ENCODE peak calls at places on chromosomes 6 and 20, in ten cellular contexts. B, W, Q, H, A, O, Y, G, P and Z are unnamed samples.

GRCh38 chr20:43985121-43985520 is 70.5 kb downstream of the TOX2 start:
- DNase-seq in H (no peak), O (no peak), W (no peak), A (no peak), Y (no peak), B (peak), Q (no peak), P (no peak), G (no peak), Z (no peak)

GRCh38 chr20:37297066-37297736 is 7.7 kb downstream of the MANBAL start:
- DNase-seq in H (peak), Y (no peak), W (no peak), A (no peak), G (no peak), O (peak), Q (peak), P (no peak), B (no peak), Z (peak)

GRCh38 chr6:24775520-24776058 is 852 bp downstream of the GMNN start:
- DNase-seq in W (no peak), G (no peak), H (peak), Y (no peak), Q (peak), P (no peak), A (peak), B (peak), O (peak), Z (peak)

GRCh38 chr6:169852504-169853195 is 101.2 kb downstream of the ERMARD start:
- DNase-seq in G (no peak), Q (no peak), B (no peak), A (no peak), W (peak), P (no peak), O (no peak), H (no peak), Y (no peak), Z (no peak)

GRCh38 chr6:21005816-21006553 is 471.7 kb downstream of the CDKAL1 start:
- DNase-seq in Y (no peak), Q (peak), P (no peak), B (no peak), G (no peak), W (no peak), A (peak), O (peak), H (peak), Z (peak)

GRCh38 chr6:14567031-14567430 is 449.5 kb downstream of the CD83 start:
- DNase-seq in H (no peak), G (no peak), O (no peak), P (no peak), W (no peak), Y (no peak), B (no peak), A (peak), Q (no peak), Z (no peak)

GRCh38 chr20:35199696-35200095 is 26.8 kb upstream of the MMP24 start:
- DNase-seq in O (peak), P (no peak), Y (no peak), Q (peak), B (no peak), G (no peak), H (no peak), A (peak), W (no peak), Z (peak)

GRCh38 chr6:47836639-47837038 is 54.8 kb downstream of the OPN5 start:
- DNase-seq in Q (no peak), H (no peak), G (no peak), P (no peak), A (peak), O (no peak), B (peak), W (no peak), Y (no peak), Z (no peak)

GRCh38 chr20:14406495-14406894 is 69.1 kb upstream of the FLRT3 start:
- DNase-seq in A (peak), B (no peak), G (no peak), W (no peak), O (peak), Q (peak), P (no peak), H (peak), Y (no peak), Z (peak)

GRCh38 chr20:17969276-17969883 is 562 bp downstream of the MGME1 start:
- DNase-seq in Y (no peak), O (no peak), P (no peak), G (no peak), B (peak), A (peak), Q (peak), H (peak), W (no peak), Z (peak)

GRCh38 chr6:147549531-147549930 is 41.0 kb downstream of the SAMD5 start:
- DNase-seq in Y (no peak), G (no peak), H (no peak), Q (no peak), W (no peak), A (no peak), P (no peak), B (no peak), O (no peak), Z (no peak)

GRCh38 chr6:122408697-122409458 is 9.4 kb downstream of the HSF2 start:
- DNase-seq in A (no peak), W (no peak), P (no peak), B (no peak), H (no peak), Y (no peak), O (no peak), G (no peak), Q (no peak), Z (no peak)

GRCh38 chr6:21451546-21452013 is 142.0 kb upstream of the SOX4 start:
- DNase-seq in P (no peak), W (no peak), Q (no peak), A (no peak), Y (no peak), B (no peak), G (no peak), H (no peak), O (no peak), Z (no peak)

GRCh38 chr6:42781811-42782688 is at the start of gene BICRAL:
- DNase-seq in A (peak), O (peak), P (no peak), B (peak), Y (peak), G (peak), Q (peak), H (peak), W (peak), Z (peak)

GRCh38 chr20:59789641-59790040 is 143.8 kb downstream of the SYCP2 start:
- DNase-seq in G (no peak), O (no peak), Y (no peak), Q (no peak), W (no peak), B (no peak), P (no peak), H (no peak), A (no peak), Z (no peak)

GRCh38 chr6:132202569-132202968 is 198.7 kb downstream of the MOXD1 start:
- DNase-seq in Q (no peak), A (peak), P (no peak), G (no peak), Y (no peak), B (no peak), W (no peak), O (peak), H (peak), Z (no peak)

GRCh38 chr6:65787787-65788186 is 80.8 kb upstream of the EYS start:
- DNase-seq in Q (no peak), B (no peak), W (no peak), G (no peak), P (no peak), Y (no peak), H (no peak), A (no peak), O (no peak), Z (no peak)

GRCh38 chr6:156776470-156776840 is 723 bp upstream of the ARID1B start:
- DNase-seq in W (no peak), Y (no peak), Q (peak), G (peak), B (peak), P (no peak), O (peak), A (peak), H (peak), Z (peak)

GRCh38 chr20:54092021-54092420 is 21.6 kb upstream of the BCAS1 start:
- DNase-seq in G (no peak), Y (no peak), H (no peak), O (no peak), P (no peak), B (no peak), W (no peak), Q (no peak), A (no peak), Z (no peak)